ENCODE peak calls at places on chromosomes 5 and 9, in nine cellular contexts. One of them, this sample, is unnamed.

GRCh38 chr9:81600631-81601030 is 88.7 kb downstream of the TLE1 start:
- DNase-seq in right lobe of liver: no peak
- DNase-seq in pancreas: no peak
- DNase-seq in OCI-LY7: no peak
- DNase-seq in activated B cell treated with CpG ODN at 0.5 μM for 24 hours: no peak
- DNase-seq in endothelial cell: no peak
- DNase-seq in lower leg skin: peak
- DNase-seq in upper lobe of right lung: no peak
- DNase-seq in SK-N-SH: no peak
- DNase-seq in this sample: no peak

GRCh38 chr5:63603001-63603400 is 359.2 kb downstream of the HTR1A start:
- DNase-seq in right lobe of liver: no peak
- DNase-seq in pancreas: no peak
- DNase-seq in OCI-LY7: no peak
- DNase-seq in activated B cell treated with CpG ODN at 0.5 μM for 24 hours: no peak
- DNase-seq in endothelial cell: no peak
- DNase-seq in lower leg skin: no peak
- DNase-seq in upper lobe of right lung: no peak
- DNase-seq in SK-N-SH: no peak
- DNase-seq in this sample: no peak

GRCh38 chr9:87950296-87950695 is 24.0 kb downstream of the CDK20 start:
- DNase-seq in right lobe of liver: no peak
- DNase-seq in pancreas: no peak
- DNase-seq in OCI-LY7: no peak
- DNase-seq in activated B cell treated with CpG ODN at 0.5 μM for 24 hours: no peak
- DNase-seq in endothelial cell: no peak
- DNase-seq in lower leg skin: no peak
- DNase-seq in upper lobe of right lung: no peak
- DNase-seq in SK-N-SH: no peak
- DNase-seq in this sample: no peak

GRCh38 chr5:138339086-138339456 is 1.0 kb downstream of the FAM53C start:
- DNase-seq in right lobe of liver: no peak
- DNase-seq in pancreas: no peak
- DNase-seq in OCI-LY7: peak
- DNase-seq in activated B cell treated with CpG ODN at 0.5 μM for 24 hours: no peak
- DNase-seq in endothelial cell: peak
- DNase-seq in lower leg skin: no peak
- DNase-seq in upper lobe of right lung: no peak
- DNase-seq in SK-N-SH: no peak
- DNase-seq in this sample: no peak

GRCh38 chr9:98750396-98751060 is 41.8 kb upstream of the GABBR2 start:
- DNase-seq in right lobe of liver: no peak
- DNase-seq in pancreas: no peak
- DNase-seq in OCI-LY7: no peak
- DNase-seq in activated B cell treated with CpG ODN at 0.5 μM for 24 hours: no peak
- DNase-seq in endothelial cell: no peak
- DNase-seq in lower leg skin: no peak
- DNase-seq in upper lobe of right lung: no peak
- DNase-seq in SK-N-SH: no peak
- DNase-seq in this sample: no peak

GRCh38 chr5:130034872-130035271 is 130.6 kb downstream of the CHSY3 start:
- DNase-seq in right lobe of liver: no peak
- DNase-seq in pancreas: no peak
- DNase-seq in OCI-LY7: no peak
- DNase-seq in activated B cell treated with CpG ODN at 0.5 μM for 24 hours: no peak
- DNase-seq in endothelial cell: no peak
- DNase-seq in lower leg skin: no peak
- DNase-seq in upper lobe of right lung: no peak
- DNase-seq in SK-N-SH: no peak
- DNase-seq in this sample: no peak

GRCh38 chr5:151696470-151697061 is 9.9 kb upstream of the SPARC start:
- DNase-seq in right lobe of liver: no peak
- DNase-seq in pancreas: no peak
- DNase-seq in OCI-LY7: no peak
- DNase-seq in activated B cell treated with CpG ODN at 0.5 μM for 24 hours: no peak
- DNase-seq in endothelial cell: no peak
- DNase-seq in lower leg skin: peak
- DNase-seq in upper lobe of right lung: no peak
- DNase-seq in SK-N-SH: no peak
- DNase-seq in this sample: no peak

GRCh38 chr5:149937610-149938009 is 7.0 kb downstream of the PDE6A start:
- DNase-seq in right lobe of liver: no peak
- DNase-seq in pancreas: no peak
- DNase-seq in OCI-LY7: no peak
- DNase-seq in activated B cell treated with CpG ODN at 0.5 μM for 24 hours: no peak
- DNase-seq in endothelial cell: no peak
- DNase-seq in lower leg skin: no peak
- DNase-seq in upper lobe of right lung: no peak
- DNase-seq in SK-N-SH: no peak
- DNase-seq in this sample: no peak

GRCh38 chr9:104091708-104092107 is 2.4 kb upstream of the SMC2 start:
- DNase-seq in right lobe of liver: no peak
- DNase-seq in pancreas: no peak
- DNase-seq in OCI-LY7: peak
- DNase-seq in activated B cell treated with CpG ODN at 0.5 μM for 24 hours: no peak
- DNase-seq in endothelial cell: no peak
- DNase-seq in lower leg skin: no peak
- DNase-seq in upper lobe of right lung: no peak
- DNase-seq in SK-N-SH: no peak
- DNase-seq in this sample: no peak

GRCh38 chr5:159412284-159413046 is 82.2 kb upstream of the IL12B start:
- DNase-seq in right lobe of liver: no peak
- DNase-seq in pancreas: no peak
- DNase-seq in OCI-LY7: peak
- DNase-seq in activated B cell treated with CpG ODN at 0.5 μM for 24 hours: no peak
- DNase-seq in endothelial cell: no peak
- DNase-seq in lower leg skin: no peak
- DNase-seq in upper lobe of right lung: no peak
- DNase-seq in SK-N-SH: no peak
- DNase-seq in this sample: no peak

GRCh38 chr9:103287361-103287760 is 292.2 kb downstream of the CYLC2 start:
- DNase-seq in right lobe of liver: no peak
- DNase-seq in pancreas: no peak
- DNase-seq in OCI-LY7: no peak
- DNase-seq in activated B cell treated with CpG ODN at 0.5 μM for 24 hours: no peak
- DNase-seq in endothelial cell: no peak
- DNase-seq in lower leg skin: no peak
- DNase-seq in upper lobe of right lung: no peak
- DNase-seq in SK-N-SH: no peak
- DNase-seq in this sample: no peak

GRCh38 chr9:91241909-91242308 is 119.8 kb downstream of the AUH start:
- DNase-seq in right lobe of liver: no peak
- DNase-seq in pancreas: no peak
- DNase-seq in OCI-LY7: no peak
- DNase-seq in activated B cell treated with CpG ODN at 0.5 μM for 24 hours: no peak
- DNase-seq in endothelial cell: no peak
- DNase-seq in lower leg skin: no peak
- DNase-seq in upper lobe of right lung: peak
- DNase-seq in SK-N-SH: no peak
- DNase-seq in this sample: no peak

DNA sequence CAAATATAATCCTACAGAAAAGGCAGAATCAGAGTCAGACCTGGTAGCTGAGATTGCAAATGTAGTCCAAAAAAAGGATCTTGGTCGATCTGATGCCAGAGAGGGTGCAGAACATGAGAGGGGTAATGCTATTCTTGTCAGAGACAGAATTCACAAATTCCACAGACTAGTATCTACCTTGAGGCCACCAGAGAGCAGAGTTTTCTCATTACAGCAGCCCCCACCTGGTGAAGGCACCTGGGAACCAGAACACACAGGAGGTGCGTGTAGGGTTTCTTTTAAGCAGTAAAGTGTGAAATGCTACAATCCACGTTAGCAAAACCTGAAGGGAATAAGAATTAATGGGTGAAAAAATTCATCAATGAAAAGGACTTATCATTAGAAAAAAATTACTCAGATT is 145.8 kb downstream of the GIN1 start:
- DNase-seq in right lobe of liver: no peak
- DNase-seq in pancreas: no peak
- DNase-seq in OCI-LY7: no peak
- DNase-seq in activated B cell treated with CpG ODN at 0.5 μM for 24 hours: no peak
- DNase-seq in endothelial cell: no peak
- DNase-seq in lower leg skin: no peak
- DNase-seq in upper lobe of right lung: no peak
- DNase-seq in SK-N-SH: no peak
- DNase-seq in this sample: no peak
- TF ChIP-seq CTCF in right lobe of liver: no peak
- TF ChIP-seq CTCF in pancreas: no peak
- TF ChIP-seq CTCF in OCI-LY7: peak
- TF ChIP-seq CTCF in activated B cell treated with CpG ODN at 0.5 μM for 24 hours: no peak
- TF ChIP-seq CTCF in endothelial cell: no peak
- TF ChIP-seq CTCF in lower leg skin: no peak
- TF ChIP-seq CTCF in upper lobe of right lung: no peak
- TF ChIP-seq CTCF in SK-N-SH: no peak
- TF ChIP-seq CTCF in this sample: no peak

GRCh38 chr9:33048054-33048465 is 23.0 kb downstream of the DNAJA1 start:
- DNase-seq in right lobe of liver: no peak
- DNase-seq in pancreas: no peak
- DNase-seq in OCI-LY7: no peak
- DNase-seq in activated B cell treated with CpG ODN at 0.5 μM for 24 hours: no peak
- DNase-seq in endothelial cell: no peak
- DNase-seq in lower leg skin: no peak
- DNase-seq in upper lobe of right lung: no peak
- DNase-seq in SK-N-SH: no peak
- DNase-seq in this sample: no peak

GRCh38 chr9:33041459-33042188 is 16.6 kb downstream of the DNAJA1 start:
- DNase-seq in right lobe of liver: no peak
- DNase-seq in pancreas: no peak
- DNase-seq in OCI-LY7: no peak
- DNase-seq in activated B cell treated with CpG ODN at 0.5 μM for 24 hours: no peak
- DNase-seq in endothelial cell: no peak
- DNase-seq in lower leg skin: no peak
- DNase-seq in upper lobe of right lung: no peak
- DNase-seq in SK-N-SH: no peak
- DNase-seq in this sample: no peak

GRCh38 chr9:33042528-33042927 is 17.5 kb downstream of the DNAJA1 start:
- DNase-seq in right lobe of liver: no peak
- DNase-seq in pancreas: no peak
- DNase-seq in OCI-LY7: no peak
- DNase-seq in activated B cell treated with CpG ODN at 0.5 μM for 24 hours: no peak
- DNase-seq in endothelial cell: no peak
- DNase-seq in lower leg skin: no peak
- DNase-seq in upper lobe of right lung: no peak
- DNase-seq in SK-N-SH: no peak
- DNase-seq in this sample: no peak

GRCh38 chr9:33044162-33044673 is 19.1 kb downstream of the DNAJA1 start:
- DNase-seq in right lobe of liver: peak
- DNase-seq in pancreas: peak
- DNase-seq in OCI-LY7: no peak
- DNase-seq in activated B cell treated with CpG ODN at 0.5 μM for 24 hours: peak
- DNase-seq in endothelial cell: peak
- DNase-seq in lower leg skin: peak
- DNase-seq in upper lobe of right lung: peak
- DNase-seq in SK-N-SH: peak
- DNase-seq in this sample: peak

GRCh38 chr9:33044677-33045282 is 19.7 kb downstream of the DNAJA1 start:
- DNase-seq in right lobe of liver: peak
- DNase-seq in pancreas: no peak
- DNase-seq in OCI-LY7: no peak
- DNase-seq in activated B cell treated with CpG ODN at 0.5 μM for 24 hours: no peak
- DNase-seq in endothelial cell: peak
- DNase-seq in lower leg skin: no peak
- DNase-seq in upper lobe of right lung: no peak
- DNase-seq in SK-N-SH: peak
- DNase-seq in this sample: no peak
- TF ChIP-seq CTCF in right lobe of liver: peak
- TF ChIP-seq CTCF in pancreas: no peak
- TF ChIP-seq CTCF in OCI-LY7: no peak
- TF ChIP-seq CTCF in activated B cell treated with CpG ODN at 0.5 μM for 24 hours: no peak
- TF ChIP-seq CTCF in endothelial cell: no peak
- TF ChIP-seq CTCF in lower leg skin: no peak
- TF ChIP-seq CTCF in upper lobe of right lung: peak
- TF ChIP-seq CTCF in SK-N-SH: peak
- TF ChIP-seq CTCF in this sample: no peak

DNA sequence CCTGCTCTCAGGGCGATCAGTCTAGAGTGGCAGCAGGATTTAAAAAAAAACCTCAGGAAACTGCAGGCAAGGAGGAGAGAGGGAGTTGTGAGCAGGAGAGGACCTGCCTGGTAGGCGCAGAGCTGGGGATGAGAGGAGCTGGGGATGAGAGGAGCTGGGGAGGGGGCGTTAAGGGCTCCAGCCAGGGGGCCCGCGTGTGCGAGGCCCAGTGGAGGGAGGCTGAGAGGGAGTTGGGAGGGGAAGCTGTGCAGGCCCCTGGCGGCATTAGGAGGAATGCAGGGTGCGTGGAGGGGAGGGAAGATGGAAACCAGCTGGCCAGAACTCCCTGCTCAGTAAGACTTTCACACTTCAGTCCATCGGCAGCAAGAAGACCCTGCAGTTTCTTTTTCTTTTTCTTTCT is 45.2 kb upstream of the HMCN2 start:
- DNase-seq in right lobe of liver: no peak
- DNase-seq in pancreas: peak
- DNase-seq in OCI-LY7: no peak
- DNase-seq in activated B cell treated with CpG ODN at 0.5 μM for 24 hours: no peak
- DNase-seq in endothelial cell: no peak
- DNase-seq in lower leg skin: no peak
- DNase-seq in upper lobe of right lung: no peak
- DNase-seq in SK-N-SH: peak
- DNase-seq in this sample: no peak
- TF ChIP-seq CTCF in right lobe of liver: no peak
- TF ChIP-seq CTCF in pancreas: no peak
- TF ChIP-seq CTCF in OCI-LY7: no peak
- TF ChIP-seq CTCF in activated B cell treated with CpG ODN at 0.5 μM for 24 hours: no peak
- TF ChIP-seq CTCF in endothelial cell: no peak
- TF ChIP-seq CTCF in lower leg skin: no peak
- TF ChIP-seq CTCF in upper lobe of right lung: peak
- TF ChIP-seq CTCF in SK-N-SH: no peak
- TF ChIP-seq CTCF in this sample: peak

DNA sequence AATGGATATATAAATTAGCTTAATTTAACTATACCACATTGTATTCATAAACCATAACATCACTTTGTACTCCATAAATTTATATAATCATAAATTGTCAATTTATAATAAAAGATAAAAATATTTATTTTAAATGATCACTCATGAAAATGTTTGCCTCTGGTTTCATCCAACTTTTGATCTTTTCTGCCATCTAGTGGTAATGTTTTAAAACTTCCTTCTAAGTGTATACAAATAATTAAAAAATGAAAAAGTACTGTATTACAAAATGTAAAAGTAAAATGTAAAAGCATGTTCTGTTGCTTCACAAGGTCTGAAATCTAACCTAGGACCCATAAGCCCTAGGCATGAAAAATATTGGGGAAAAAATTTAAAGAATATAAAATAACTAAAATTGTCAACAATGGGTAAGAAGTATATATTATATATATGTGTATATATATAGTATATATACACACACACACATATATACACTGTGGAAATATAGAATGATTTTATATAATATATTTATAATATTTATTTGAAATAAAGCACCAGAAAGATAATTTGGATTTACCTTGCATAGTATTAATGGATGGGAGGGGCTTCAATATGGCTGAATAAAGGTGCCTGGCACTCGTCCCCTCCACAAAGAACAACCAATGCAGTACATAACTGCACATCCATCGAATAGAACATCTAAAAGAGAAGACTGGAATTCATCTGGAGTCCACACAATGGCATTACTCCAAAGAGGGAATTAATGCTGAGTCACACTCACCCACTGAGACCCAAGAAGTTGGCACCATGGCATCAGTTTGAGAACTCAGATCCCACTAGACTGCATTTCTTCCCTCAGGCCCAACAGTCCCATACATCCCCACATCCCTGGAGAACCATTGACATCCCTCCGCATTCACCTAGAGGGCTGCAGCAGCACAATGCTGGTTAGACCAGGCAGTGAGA is 32.5 kb downstream of the ANXA1 start:
- DNase-seq in right lobe of liver: no peak
- DNase-seq in pancreas: no peak
- DNase-seq in OCI-LY7: peak
- DNase-seq in activated B cell treated with CpG ODN at 0.5 μM for 24 hours: no peak
- DNase-seq in endothelial cell: no peak
- DNase-seq in lower leg skin: no peak
- DNase-seq in upper lobe of right lung: no peak
- DNase-seq in SK-N-SH: no peak
- DNase-seq in this sample: no peak
- TF ChIP-seq CTCF in right lobe of liver: peak
- TF ChIP-seq CTCF in pancreas: peak
- TF ChIP-seq CTCF in OCI-LY7: peak
- TF ChIP-seq CTCF in activated B cell treated with CpG ODN at 0.5 μM for 24 hours: no peak
- TF ChIP-seq CTCF in endothelial cell: peak
- TF ChIP-seq CTCF in lower leg skin: no peak
- TF ChIP-seq CTCF in upper lobe of right lung: peak
- TF ChIP-seq CTCF in SK-N-SH: peak
- TF ChIP-seq CTCF in this sample: peak